ENCODE peak calls at places on chromosomes 16 and 17, in eight cellular contexts. O is astrocyte; K is cardiac muscle cell; I is psoas muscle; U is CD8-positive, alpha-beta T cell; Q is OCI-LY7; F is colonic mucosa; A is heart left ventricle. Z is an unnamed sample.

GRCh38 chr16:84194470-84195200 is 3.7 kb downstream of the ADAD2 start:
- DNase-seq in Q (no peak), U (peak; percentile 25), F (no peak), K (no peak), A (no peak), I (no peak), O (no peak), Z (no peak)

GRCh38 chr16:25111403-25112166 is at the start of gene LCMT1:
- DNase-seq in F (peak; percentile 96), U (peak; percentile 89), Q (peak; percentile 98), O (peak; percentile 94), A (peak; percentile 94), K (peak; percentile 97), I (peak; percentile 94), Z (peak; percentile 94)

GRCh38 chr16:77171750-77172635 is 19.0 kb upstream of the MON1B start:
- DNase-seq in F (peak; percentile 34), K (peak; percentile 76), I (no peak), O (peak; percentile 22), Q (peak; percentile 69), A (no peak), U (peak; percentile 12), Z (no peak)

GRCh38 chr17:31147507-31148202 is 52.9 kb downstream of the NF1 start:
- DNase-seq in A (no peak), K (no peak), Q (no peak), O (no peak), I (no peak), U (no peak), F (no peak), Z (no peak)

GRCh38 chr17:81419333-81419885 is 24.2 kb downstream of the BAHCC1 start:
- DNase-seq in A (peak; percentile 95), F (peak; percentile 86), O (peak; percentile 90), K (peak; percentile 73), U (no peak), Q (no peak), I (peak; percentile 90), Z (peak; percentile 94)

GRCh38 chr17:35084987-35085386 is 21.5 kb upstream of the RFFL start:
- DNase-seq in O (peak; percentile 76), K (no peak), A (no peak), Q (no peak), U (no peak), I (no peak), F (no peak), Z (no peak)

GRCh38 chr17:41659813-41660212 is 28.9 kb upstream of the EIF1 start:
- DNase-seq in O (peak; percentile 34), K (no peak), U (no peak), F (no peak), I (peak; percentile 33), A (no peak), Q (no peak), Z (no peak)

GRCh38 chr16:51763072-51763658 is 612.1 kb upstream of the SALL1 start:
- DNase-seq in O (no peak), U (no peak), Q (no peak), A (no peak), F (no peak), K (peak; percentile 86), I (no peak), Z (no peak)

GRCh38 chr17:77738666-77739531 is 219.6 kb upstream of the TNRC6C start:
- DNase-seq in O (no peak), Q (no peak), A (peak; percentile 74), I (no peak), K (no peak), F (peak; percentile 17), U (no peak), Z (peak; percentile 50)

GRCh38 chr17:2372681-2373080 is 28.2 kb downstream of the MNT start:
- DNase-seq in I (no peak), A (no peak), F (no peak), U (no peak), K (no peak), Q (no peak), O (no peak), Z (no peak)

GRCh38 chr17:2371183-2372130 is 29.4 kb downstream of the MNT start:
- DNase-seq in I (no peak), F (no peak), K (no peak), A (no peak), O (no peak), Q (no peak), U (no peak), Z (no peak)

GRCh38 chr17:2372180-2372579 is 28.7 kb downstream of the MNT start:
- DNase-seq in A (no peak), F (no peak), K (no peak), Q (no peak), I (no peak), O (no peak), U (no peak), Z (no peak)

GRCh38 chr17:2374549-2375285 is 26.1 kb downstream of the MNT start:
- DNase-seq in I (no peak), O (no peak), Q (no peak), A (no peak), U (no peak), F (no peak), K (no peak), Z (no peak)

GRCh38 chr17:2373179-2373578 is 27.7 kb downstream of the MNT start:
- DNase-seq in O (no peak), F (no peak), A (no peak), I (no peak), Q (no peak), K (no peak), U (no peak), Z (no peak)
- H3K36me3 ChIP-seq in O (peaks cover 5% of the 10 kb centered on the region), F (no peaks in the 10 kb centered on the region), A (peaks cover 67% of the 10 kb centered on the region), I (no peaks in the 10 kb centered on the region), Q (no peaks in the 10 kb centered on the region), K (peaks cover 3% of the 10 kb centered on the region), U (peaks cover 34% of the 10 kb centered on the region), Z (peaks cover 58% of the 10 kb centered on the region)

GRCh38 chr16:11681977-11682654 is 13.9 kb downstream of the SNN start:
- DNase-seq in U (no peak), O (no peak), K (no peak), F (peak; percentile 71), Q (peak; percentile 94), A (no peak), I (no peak), Z (peak; percentile 43)
- H3K36me3 ChIP-seq in U (peaks cover 7% of the 10 kb centered on the region), O (peaks cover 15% of the 10 kb centered on the region), K (peaks cover 38% of the 10 kb centered on the region), F (peaks cover 19% of the 10 kb centered on the region), Q (peaks cover 76% of the 10 kb centered on the region), A (peaks cover 63% of the 10 kb centered on the region), I (peaks cover 7% of the 10 kb centered on the region), Z (peaks cover 84% of the 10 kb centered on the region)

GRCh38 chr17:76735006-76735405 is 2.1 kb downstream of the SRSF2 start:
- DNase-seq in I (no peak), A (no peak), O (no peak), U (no peak), K (no peak), Q (peak; percentile 78), F (no peak), Z (no peak)
- H3K36me3 ChIP-seq in I (no peaks in the 10 kb centered on the region), A (peaks cover 52% of the 10 kb centered on the region), O (peaks cover 45% of the 10 kb centered on the region), U (peaks cover 19% of the 10 kb centered on the region), K (peaks cover 36% of the 10 kb centered on the region), Q (peaks cover 68% of the 10 kb centered on the region), F (no peaks in the 10 kb centered on the region), Z (peaks cover 44% of the 10 kb centered on the region)

DNA sequence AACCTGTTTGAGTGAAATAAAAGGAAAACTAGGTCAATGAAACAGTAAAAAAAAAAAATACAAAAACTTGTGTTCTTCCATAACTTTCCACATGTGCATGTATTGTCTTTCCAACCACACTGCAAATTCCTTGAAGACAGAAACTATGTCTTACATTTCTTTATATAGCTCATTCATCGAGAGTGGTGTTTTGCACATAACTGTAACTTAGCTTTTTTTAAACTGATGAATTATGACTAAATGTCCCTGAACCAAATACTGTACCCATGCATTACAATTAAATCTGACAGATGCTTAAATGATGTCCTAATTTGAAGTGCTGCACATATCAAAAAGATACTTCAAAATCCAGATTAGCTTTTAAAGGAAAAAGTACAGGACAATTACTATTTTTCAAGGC is 50.1 kb downstream of the BRIP1 start:
- DNase-seq in A (no peak), U (no peak), I (no peak), K (no peak), Q (no peak), O (peak; percentile 52), F (no peak), Z (no peak)
- H3K36me3 ChIP-seq in A (no peaks in the 10 kb centered on the region), U (no peaks in the 10 kb centered on the region), I (no peaks in the 10 kb centered on the region), K (no peaks in the 10 kb centered on the region), Q (peaks cover 94% of the 10 kb centered on the region), O (no peaks in the 10 kb centered on the region), F (no peaks in the 10 kb centered on the region), Z (no peaks in the 10 kb centered on the region)

DNA sequence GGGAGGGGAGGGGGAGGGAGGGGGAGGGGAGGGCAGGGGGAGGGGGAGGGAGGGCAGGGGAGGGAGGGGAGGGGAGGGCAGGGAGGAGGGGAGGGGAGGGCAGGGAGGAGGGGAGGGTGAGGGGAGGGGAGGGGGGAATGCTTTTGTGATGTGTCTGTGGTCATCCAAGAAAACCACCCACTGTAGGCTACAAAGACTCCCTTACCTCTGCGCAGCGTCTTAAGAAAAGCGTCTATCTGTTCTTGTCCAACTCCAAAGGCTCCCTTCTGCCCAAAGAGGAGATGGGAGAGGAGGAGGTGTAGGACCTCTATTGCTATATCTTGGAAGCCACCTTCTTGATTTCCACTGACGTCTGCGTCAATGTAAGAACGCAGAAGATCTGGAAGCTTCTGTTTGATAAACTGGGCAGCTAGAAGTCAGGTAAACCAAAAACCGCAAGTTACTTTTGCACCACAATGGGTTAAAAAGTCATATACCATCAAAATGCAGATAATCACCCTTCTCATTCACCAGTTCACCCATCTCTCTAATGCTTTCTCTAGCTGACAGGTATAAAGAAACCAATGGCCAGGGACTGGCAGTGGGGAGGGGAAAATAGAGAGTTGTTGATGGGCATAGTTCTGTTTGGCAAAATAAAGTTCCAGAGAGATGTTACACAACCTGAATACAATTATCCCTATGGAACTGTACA is 43.1 kb downstream of the CNOT1 start:
- DNase-seq in Q (no peak), O (no peak), F (no peak), I (no peak), A (no peak), K (no peak), U (no peak), Z (no peak)
- H3K36me3 ChIP-seq in Q (peaks cover 98% of the 10 kb centered on the region), O (peaks cover 60% of the 10 kb centered on the region), F (peaks cover 35% of the 10 kb centered on the region), I (peaks cover 17% of the 10 kb centered on the region), A (peaks cover 79% of the 10 kb centered on the region), K (peaks cover 76% of the 10 kb centered on the region), U (peaks cover 50% of the 10 kb centered on the region), Z (peaks cover 75% of the 10 kb centered on the region)